ENCODE peak calls at places on chromosomes 2 and 18, in seven cellular contexts. T is fibroblast of mammary gland, U is RWPE2, Y is sigmoid colon, K is AG04450, E is iris pigment epithelial cell, A is AG09319. O is an unnamed sample.

GRCh38 chr2:9153589-9153988 is 53.0 kb upstream of the ASAP2 start:
- DNase-seq in A (no peak), K (no peak), Y (peak), T (no peak), U (no peak), E (peak), O (no peak)

GRCh38 chr2:225670111-225670974 is 270.8 kb downstream of the NYAP2 start:
- DNase-seq in K (peak), A (peak), U (no peak), T (peak), Y (no peak), E (peak), O (peak)

GRCh38 chr18:11587846-11588245 is 21.6 kb upstream of the SLC35G4 start:
- DNase-seq in K (no peak), T (no peak), U (no peak), E (no peak), Y (no peak), A (no peak), O (no peak)

GRCh38 chr2:9165625-9166024 is 41.0 kb upstream of the ASAP2 start:
- DNase-seq in A (no peak), U (no peak), K (no peak), E (peak), Y (no peak), T (peak), O (no peak)

GRCh38 chr2:52501715-52502475 is 1265.7 kb upstream of the CHAC2 start:
- DNase-seq in U (no peak), K (no peak), E (no peak), T (no peak), A (no peak), Y (no peak), O (no peak)

GRCh38 chr2:8923173-8923572 is 80.3 kb downstream of the MBOAT2 start:
- DNase-seq in E (peak), Y (no peak), T (no peak), U (no peak), A (no peak), K (no peak), O (no peak)

GRCh38 chr18:9827856-9828793 is 57.6 kb upstream of the TXNDC2 start:
- DNase-seq in E (peak), Y (peak), K (peak), T (peak), A (peak), U (peak), O (peak)

GRCh38 chr2:80545420-80546192 is 241.1 kb upstream of the LRRTM1 start:
- DNase-seq in U (no peak), K (no peak), Y (no peak), E (no peak), A (no peak), T (no peak), O (no peak)

GRCh38 chr2:217246108-217246507 is 386.2 kb upstream of the TNP1 start:
- DNase-seq in Y (no peak), A (no peak), K (no peak), E (no peak), U (no peak), T (no peak), O (no peak)

GRCh38 chr2:20565623-20566236 is 85.2 kb downstream of the HS1BP3 start:
- DNase-seq in K (no peak), T (no peak), Y (no peak), E (peak), U (no peak), A (no peak), O (no peak)

GRCh38 chr2:170208967-170209366 is 31.0 kb downstream of the MYO3B start:
- DNase-seq in T (no peak), U (no peak), Y (no peak), E (no peak), K (no peak), A (no peak), O (no peak)